ENCODE peak calls at places on chromosomes 5 and 9, in four cellular contexts. H is GM12878, B is upper lobe of left lung, Y is sigmoid colon. N is an unnamed sample.

GRCh38 chr5:135827965-135828792 is 6.3 kb upstream of the SLC25A48 start:
- DNase-seq in H (no peak), B (no peak), Y (peak), N (no peak)

GRCh38 chr5:10215366-10215765 is 34.3 kb downstream of the ATPSCKMT start:
- DNase-seq in Y (no peak), B (no peak), H (no peak), N (no peak)

GRCh38 chr5:34501840-34502239 is 154.3 kb upstream of the RAI14 start:
- DNase-seq in Y (no peak), H (no peak), B (no peak), N (no peak)

GRCh38 chr5:33736510-33736909 is 155.3 kb downstream of the ADAMTS12 start:
- DNase-seq in H (no peak), Y (no peak), B (no peak), N (no peak)

GRCh38 chr9:120230227-120230626 is 349.7 kb downstream of the CDK5RAP2 start:
- DNase-seq in B (no peak), H (no peak), Y (no peak), N (no peak)

GRCh38 chr9:129027685-129028191 is 393 bp downstream of the SH3GLB2 start:
- DNase-seq in Y (peak), B (no peak), H (no peak), N (no peak)

GRCh38 chr5:53603009-53603687 is 42.7 kb downstream of the NDUFS4 start:
- DNase-seq in H (no peak), B (no peak), Y (no peak), N (no peak)

GRCh38 chr5:176738851-176739250 is 71.5 kb upstream of the UNC5A start:
- DNase-seq in Y (peak), H (no peak), B (no peak), N (no peak)

GRCh38 chr9:118985851-118986250 is 383.4 kb downstream of the BRINP1 start:
- DNase-seq in B (no peak), Y (no peak), H (no peak), N (no peak)

GRCh38 chr9:71984388-71985069 is 73.1 kb downstream of the C9orf85 start:
- DNase-seq in B (no peak), Y (no peak), H (no peak), N (no peak)

GRCh38 chr9:2729003-2729402 is 11.7 kb downstream of the KCNV2 start:
- DNase-seq in Y (no peak), H (no peak), B (no peak), N (no peak)

GRCh38 chr5:73892806-73893205 is 266.8 kb downstream of the ARHGEF28 start:
- DNase-seq in H (no peak), B (no peak), Y (no peak), N (no peak)

GRCh38 chr5:156420665-156421064 is 93.7 kb downstream of the SGCD start:
- DNase-seq in Y (no peak), H (no peak), B (no peak), N (no peak)

GRCh38 chr9:94632736-94633135 is 6.6 kb downstream of the FBP1 start:
- DNase-seq in Y (no peak), B (no peak), H (no peak), N (no peak)

GRCh38 chr5:116135344-116135743 is 50.5 kb downstream of the COMMD10 start:
- DNase-seq in H (peak), Y (no peak), B (no peak), N (no peak)

GRCh38 chr5:132546108-132546507 is 2.8 kb upstream of the IL5 start:
- DNase-seq in H (no peak), B (no peak), Y (no peak), N (no peak)

GRCh38 chr9:134213508-134214394 is 49.4 kb upstream of the RNU6ATAC start:
- DNase-seq in H (no peak), Y (peak), B (no peak), N (no peak)

GRCh38 chr9:36136277-36136893 is at the start of gene GLIPR2:
- DNase-seq in Y (peak), B (peak), H (no peak), N (no peak)

GRCh38 chr5:141477815-141478214 is 2.0 kb downstream of the PCDHGC3 start:
- DNase-seq in H (no peak), Y (no peak), B (no peak), N (no peak)

DNA sequence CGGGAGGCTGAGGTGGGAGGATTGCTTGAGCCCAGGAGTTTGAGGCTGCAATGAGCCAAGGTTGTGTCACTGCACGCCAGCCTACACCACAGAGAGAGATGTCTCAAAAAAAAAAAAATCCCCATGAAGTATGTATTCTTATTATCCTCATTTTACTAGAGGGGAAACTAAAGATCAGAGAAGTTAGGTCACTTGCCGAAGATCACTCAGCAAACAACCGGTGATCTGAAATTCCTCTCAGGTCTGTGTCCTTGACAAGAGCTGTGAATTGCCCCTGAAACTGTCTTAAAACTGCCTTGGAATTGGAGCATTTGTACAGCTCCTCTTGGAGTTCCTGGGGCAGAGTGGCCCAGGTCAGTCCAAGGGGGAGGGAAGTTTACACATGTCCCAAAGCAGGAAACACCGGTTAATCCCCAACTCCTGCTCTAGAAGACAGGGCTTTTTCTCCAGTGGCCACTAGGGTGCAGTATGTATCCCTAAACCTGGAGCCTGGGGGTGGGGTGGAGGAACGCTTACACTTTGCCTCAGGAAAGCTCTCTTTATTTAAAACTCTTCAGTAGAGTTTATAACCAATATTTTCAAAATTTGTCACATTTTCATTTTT is 27.6 kb downstream of the AQP7 start:
- DNase-seq in Y (peak), B (peak), H (no peak), N (peak)
- TF ChIP-seq POLR2AphosphoS5 in Y (peak), B (peak), H (no peak), N (no peak)

GRCh38 chr5:5275211-5275610 is 135.1 kb downstream of the ADAMTS16 start:
- DNase-seq in B (no peak), Y (no peak), H (no peak), N (no peak)
- H3K4me3 ChIP-seq in B (no peak), Y (no peak), H (no peak), N (no peak)

DNA sequence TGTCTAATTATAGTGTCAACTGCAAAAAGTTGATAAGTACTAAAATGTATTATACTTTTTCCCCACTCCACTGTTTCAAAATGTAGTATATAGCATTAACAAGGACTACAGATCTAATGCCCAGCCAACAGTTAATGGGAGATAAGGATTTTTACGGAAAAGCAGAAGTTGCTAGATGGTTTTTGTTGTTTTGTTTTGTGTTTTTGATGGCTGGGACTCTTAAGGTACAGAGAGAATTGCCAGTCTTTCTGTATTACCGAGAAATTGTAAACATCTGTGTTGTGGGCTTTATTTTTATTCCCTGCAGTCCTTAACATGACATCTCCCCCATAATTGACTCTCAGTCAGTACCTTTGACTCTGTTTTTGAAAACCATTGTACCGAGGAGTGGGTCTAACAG is 44.0 kb downstream of the TRIO start:
- DNase-seq in B (no peak), Y (no peak), H (no peak), N (no peak)
- H3K27ac ChIP-seq in B (peak), Y (peak), H (no peak), N (no peak)

GRCh38 chr5:72688926-72689325 is 127.5 kb upstream of the TNPO1 start:
- DNase-seq in H (no peak), B (no peak), Y (no peak), N (no peak)

GRCh38 chr5:72693546-72693945 is 122.9 kb upstream of the TNPO1 start:
- DNase-seq in H (no peak), B (no peak), Y (no peak), N (no peak)

GRCh38 chr5:72695659-72696058 is 120.8 kb upstream of the TNPO1 start:
- DNase-seq in B (no peak), H (no peak), Y (no peak), N (no peak)

GRCh38 chr5:72692273-72692672 is 124.2 kb upstream of the TNPO1 start:
- DNase-seq in B (no peak), H (no peak), Y (no peak), N (no peak)

GRCh38 chr5:72693001-72693442 is 123.4 kb upstream of the TNPO1 start:
- DNase-seq in Y (no peak), B (no peak), H (no peak), N (no peak)
- TF ChIP-seq POLR2AphosphoS5 in Y (peak), B (no peak), H (no peak), N (no peak)

DNA sequence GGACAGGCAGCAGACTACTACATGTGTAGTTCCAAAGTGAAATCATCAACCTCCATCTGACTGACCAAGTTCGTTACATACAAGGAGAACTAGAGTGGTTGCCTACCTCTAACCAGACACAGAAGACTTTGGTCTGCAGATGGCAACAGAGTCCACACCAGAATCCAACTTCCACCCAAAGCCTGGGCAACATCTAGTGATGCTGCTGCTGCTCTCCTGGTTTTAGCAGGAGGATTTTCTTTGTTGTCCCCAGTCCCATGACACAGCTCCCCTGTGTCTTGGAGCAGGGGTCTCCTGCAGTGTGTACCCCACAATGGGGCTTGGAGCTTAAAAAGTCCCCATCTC is 46.4 kb upstream of the APC start:
- DNase-seq in H (no peak), B (no peak), Y (no peak), N (no peak)
- H3K4me3 ChIP-seq in H (no peak), B (no peak), Y (no peak), N (no peak)

GRCh38 chr5:138178516-138179276 is at the start of the genes BRD8 and KIF20A:
- DNase-seq in Y (peak), B (peak), H (peak), N (peak)

GRCh38 chr5:138180183-138180782 is 1.4 kb downstream of the KIF20A start:
- DNase-seq in B (peak), Y (no peak), H (peak), N (peak)

GRCh38 chr5:138177936-138178515 is 404 bp downstream of the BRD8 start:
- DNase-seq in Y (no peak), H (no peak), B (peak), N (no peak)

GRCh38 chr5:138180841-138181240 is 1.9 kb downstream of the KIF20A start:
- DNase-seq in H (no peak), Y (no peak), B (no peak), N (no peak)

GRCh38 chr5:138179277-138179857 is 455 bp downstream of the KIF20A start:
- DNase-seq in Y (no peak), B (no peak), H (no peak), N (no peak)
- H3K27ac ChIP-seq in Y (no peak), B (no peak), H (peak), N (peak)

GRCh38 chr5:148967783-148968182 is 95.1 kb downstream of the SH3TC2 start:
- DNase-seq in B (no peak), Y (peak), H (no peak), N (no peak)

GRCh38 chr5:148968311-148968710 is 94.6 kb downstream of the SH3TC2 start:
- DNase-seq in Y (no peak), H (no peak), B (no peak), N (no peak)

GRCh38 chr5:148963679-148964078 is 99.2 kb downstream of the SH3TC2 start:
- DNase-seq in H (no peak), B (peak), Y (peak), N (no peak)

GRCh38 chr5:148966937-148967336 is 95.9 kb downstream of the SH3TC2 start:
- DNase-seq in B (no peak), H (no peak), Y (no peak), N (no peak)

GRCh38 chr5:148966348-148966747 is 96.5 kb downstream of the SH3TC2 start:
- DNase-seq in H (no peak), Y (peak), B (peak), N (no peak)
- TF ChIP-seq POLR2AphosphoS5 in H (no peak), Y (peak), B (peak), N (no peak)

GRCh38 chr9:33158555-33159057 is 8.5 kb downstream of the B4GALT1 start:
- DNase-seq in H (no peak), Y (no peak), B (no peak), N (no peak)
- H3K4me3 ChIP-seq in H (peak), Y (no peak), B (no peak), N (no peak)

GRCh38 chr5:154860765-154861164 is 2.3 kb downstream of the CNOT8 start:
- DNase-seq in Y (no peak), B (no peak), H (no peak), N (no peak)

GRCh38 chr5:154858251-154858971 is at the start of gene CNOT8:
- DNase-seq in B (peak), H (peak), Y (peak), N (peak)

GRCh38 chr5:154857534-154858250 is 735 bp upstream of the CNOT8 start:
- DNase-seq in H (peak), Y (peak), B (peak), N (no peak)

GRCh38 chr5:154860123-154860522 is 1.7 kb downstream of the CNOT8 start:
- DNase-seq in Y (peak), B (peak), H (no peak), N (no peak)

GRCh38 chr5:154858972-154859950 is 834 bp downstream of the CNOT8 start:
- DNase-seq in B (no peak), H (no peak), Y (no peak), N (no peak)
- H3K27ac ChIP-seq in B (peak), H (peak), Y (peak), N (peak)

N was measured in SK-N-MC.